ENCODE peak calls at places on chromosomes 2 and 18, in four cellular contexts. V is trophoblast cell, K is IMR-90, A is neuronal stem cell. Q is an unnamed sample.
A peak's percentile ranks its signal among the peaks of the same experiment; 100 is the strongest.

GRCh38 chr2:223459328-223459939 is 142.7 kb downstream of the SCG2 start:
- DNase-seq in V (peak; percentile 71), K (peak; percentile 44), A (no peak), Q (no peak)

GRCh38 chr2:158967731-158968395 is 577 bp upstream of the TANC1 start:
- DNase-seq in V (peak; percentile 59), K (peak; percentile 66), A (peak; percentile 58), Q (peak; percentile 61)

GRCh38 chr18:22084547-22084946 is 84.8 kb upstream of the GATA6 start:
- DNase-seq in V (no peak), K (no peak), A (no peak), Q (no peak)

GRCh38 chr2:61193670-61194561 is 31.9 kb downstream of the C2orf74 start:
- DNase-seq in V (peak; percentile 85), K (no peak), A (no peak), Q (no peak)

GRCh38 chr2:47494267-47495130 is 91.5 kb downstream of the MSH2 start:
- DNase-seq in V (no peak), K (no peak), A (no peak), Q (no peak)

GRCh38 chr18:34222396-34223163 is 2.1 kb downstream of the NOL4 start:
- DNase-seq in V (no peak), K (no peak), A (no peak), Q (peak; percentile 80)

GRCh38 chr2:241638063-241638660 is 669 bp downstream of the ATG4B start:
- DNase-seq in V (peak; percentile 5), K (no peak), A (no peak), Q (no peak)

GRCh38 chr2:36919041-36919837 is 47.1 kb downstream of the STRN start:
- DNase-seq in V (peak; percentile 86), K (peak; percentile 7), A (no peak), Q (no peak)

GRCh38 chr18:41593276-41593675 is 361.8 kb upstream of the PIK3C3 start:
- DNase-seq in V (no peak), K (no peak), A (no peak), Q (no peak)

GRCh38 chr2:37614061-37614802 is 57.2 kb downstream of the CDC42EP3 start:
- DNase-seq in V (peak; percentile 82), K (peak; percentile 95), A (no peak), Q (no peak)

GRCh38 chr2:241773511-241774418 is 2.9 kb upstream of the GAL3ST2 start:
- DNase-seq in V (no peak), K (no peak), A (no peak), Q (no peak)

GRCh38 chr2:71283131-71283530 is 48.5 kb upstream of the ZNF638 start:
- DNase-seq in V (no peak), K (no peak), A (no peak), Q (no peak)

GRCh38 chr2:109175350-109175678 is 46.3 kb downstream of the SH3RF3 start:
- DNase-seq in V (no peak), K (no peak), A (no peak), Q (no peak)

GRCh38 chr18:42426496-42427015 is 471.5 kb downstream of the PIK3C3 start:
- DNase-seq in V (no peak), K (no peak), A (no peak), Q (no peak)

GRCh38 chr2:100208375-100208774 is 66.0 kb upstream of the AFF3 start:
- DNase-seq in V (no peak), K (peak; percentile 10), A (no peak), Q (no peak)

GRCh38 chr2:182066439-182067061 is 80.9 kb downstream of the PPP1R1C start:
- DNase-seq in V (no peak), K (peak; percentile 99), A (no peak), Q (no peak)

GRCh38 chr18:48230459-48231113 is 178.6 kb downstream of the ZBTB7C start:
- DNase-seq in V (peak; percentile 79), K (peak; percentile 31), A (peak; percentile 61), Q (peak; percentile 81)

GRCh38 chr18:58601468-58602266 is 27.2 kb downstream of the ALPK2 start:
- DNase-seq in V (no peak), K (no peak), A (no peak), Q (no peak)

GRCh38 chr18:41933778-41934177 is 21.3 kb upstream of the PIK3C3 start:
- DNase-seq in V (no peak), K (no peak), A (no peak), Q (peak; percentile 74)

GRCh38 chr2:240446618-240447175 is 11.2 kb downstream of the GPC1 start:
- DNase-seq in V (no peak), K (no peak), A (no peak), Q (no peak)
- H3K9ac ChIP-seq in V (no peak overlapping the region), K (no peak overlapping the region), A (peak overlapping the region; percentile 44), Q (no peak overlapping the region)

GRCh38 chr2:200985806-200986205 is 22.3 kb upstream of the ORC2 start:
- DNase-seq in V (no peak), K (peak; percentile 84), A (no peak), Q (no peak)

GRCh38 chr2:200993097-200993496 is 29.6 kb upstream of the ORC2 start:
- DNase-seq in V (no peak), K (peak; percentile 34), A (no peak), Q (no peak)

GRCh38 chr2:200987137-200987536 is 23.7 kb upstream of the ORC2 start:
- DNase-seq in V (no peak), K (no peak), A (no peak), Q (no peak)
- H4K8ac ChIP-seq in V (no peak overlapping the region), K (no peak overlapping the region), A (peak overlapping the region; percentile 92), Q (no peak overlapping the region)

DNA sequence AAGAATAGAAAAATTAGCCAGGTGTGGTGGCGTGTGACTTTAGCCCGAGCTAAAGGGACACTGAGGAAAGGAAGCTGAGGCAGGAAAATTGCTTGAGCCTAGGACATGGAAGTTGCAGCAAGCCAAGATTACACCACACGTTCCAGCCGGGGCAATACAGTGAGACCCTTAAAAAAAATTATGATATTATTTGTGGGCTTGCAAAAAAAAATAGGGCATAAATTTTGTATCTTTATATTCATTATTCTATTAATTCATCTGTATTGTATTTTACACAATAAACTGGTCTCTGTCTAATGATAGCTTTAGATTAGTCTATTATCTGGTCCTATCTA is 18.1 kb downstream of the ORC2 start:
- DNase-seq in V (no peak), K (no peak), A (no peak), Q (no peak)
- H3K9ac ChIP-seq in V (no peak overlapping the region), K (no peak overlapping the region), A (no peak overlapping the region), Q (no peak overlapping the region)

GRCh38 chr2:161428240-161428587 is 12.1 kb downstream of the TBR1 start:
- DNase-seq in V (no peak), K (no peak), A (no peak), Q (no peak)
- H4K8ac ChIP-seq in V (no peak overlapping the region), K (no peak overlapping the region), A (no peak overlapping the region), Q (no peak overlapping the region)

DNA sequence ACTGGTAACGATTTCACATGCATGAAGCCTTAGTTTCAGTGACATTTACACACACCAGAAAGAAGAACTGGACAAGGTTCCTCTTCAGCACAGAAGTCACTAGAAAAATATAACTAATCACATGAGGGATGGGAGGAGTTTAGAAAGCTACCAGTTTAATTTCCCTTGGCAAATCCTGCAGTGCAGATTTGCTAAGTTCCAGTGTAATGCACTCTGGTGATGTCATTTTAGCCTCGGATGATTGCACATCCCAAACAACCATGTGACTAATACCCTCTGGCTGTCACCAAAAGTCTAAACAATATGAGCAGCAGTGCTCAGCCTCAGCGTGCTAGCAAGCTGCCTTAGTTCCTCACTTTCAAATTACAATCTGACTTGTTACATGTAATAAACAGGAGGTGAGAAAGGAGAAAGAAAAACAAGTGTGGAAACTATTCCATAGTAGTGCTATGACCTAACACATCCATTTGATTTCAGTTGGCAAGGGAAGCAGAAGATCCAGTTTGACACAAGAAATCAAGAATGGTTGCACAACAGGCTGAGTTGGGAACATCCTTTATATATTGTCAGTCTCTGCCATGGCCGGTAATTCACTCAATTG is 35.3 kb upstream of the PPP1CB start:
- DNase-seq in V (peak; percentile 95), K (peak; percentile 98), A (no peak), Q (no peak)
- H3K9ac ChIP-seq in V (no peak overlapping the region), K (no peak overlapping the region), A (no peak overlapping the region), Q (no peak overlapping the region)